ENCODE peak calls at places on chromosome 19, in five cellular contexts. S is HepG2, T is IMR-90, Q is K562, H is SK-N-SH. Y is an unnamed sample.

GRCh38 chr19:55373993-55374757 is 2.5 kb upstream of the TMEM190 start:
- DNase-seq in T (peak; percentile 74), H (peak; percentile 62), Q (no peak), S (no peak), Y (no peak)

GRCh38 chr19:28985201-28985600 is 227.8 kb downstream of the UQCRFS1 start:
- DNase-seq in S (no peak), H (no peak), Q (no peak), T (no peak), Y (no peak)

GRCh38 chr19:8473652-8474476 is 28.6 kb downstream of the PRAM1 start:
- DNase-seq in T (no peak), Q (no peak), S (no peak), H (no peak), Y (peak; percentile 45)

GRCh38 chr19:17109962-17110598 is 34.5 kb downstream of the MYO9B start:
- DNase-seq in H (no peak), Q (no peak), S (no peak), T (no peak), Y (peak; percentile 72)

GRCh38 chr19:771332-771785 is 20.4 kb downstream of the MISP start:
- DNase-seq in Q (peak; percentile 82), T (peak; percentile 43), H (peak; percentile 80), S (peak; percentile 63), Y (no peak)

GRCh38 chr19:45638930-45639729 is at the start of gene EML2:
- DNase-seq in S (peak; percentile 24), H (peak; percentile 15), Q (peak; percentile 80), T (no peak), Y (no peak)

GRCh38 chr19:28358604-28359003 is 854.3 kb downstream of the UQCRFS1 start:
- DNase-seq in S (no peak), H (no peak), Q (no peak), T (no peak), Y (no peak)

GRCh38 chr19:17469371-17470203 is 737 bp upstream of the SLC27A1 start:
- DNase-seq in H (peak; percentile 88), T (peak; percentile 89), S (peak; percentile 87), Q (peak; percentile 95), Y (peak; percentile 86)

GRCh38 chr19:43486412-43486811 is 18.1 kb downstream of the PHLDB3 start:
- DNase-seq in S (no peak), H (no peak), Q (no peak), T (no peak), Y (no peak)

GRCh38 chr19:45150180-45150579 is 10.6 kb downstream of the NKPD1 start:
- DNase-seq in H (no peak), Q (no peak), S (no peak), T (no peak), Y (no peak)

GRCh38 chr19:41298327-41298964 is 11.5 kb upstream of the CCDC97 start:
- DNase-seq in S (no peak), Q (no peak), H (no peak), T (peak; percentile 82), Y (no peak)

GRCh38 chr19:10820173-10820572 is 15.8 kb downstream of the TMED1 start:
- DNase-seq in T (no peak), S (no peak), Q (peak; percentile 48), H (peak; percentile 58), Y (no peak)

GRCh38 chr19:10748924-10749434 is 31.1 kb downstream of the DNM2 start:
- DNase-seq in H (peak; percentile 79), S (peak; percentile 94), T (no peak), Q (peak; percentile 77), Y (no peak)

GRCh38 chr19:42477933-42478332 is 35.2 kb upstream of the CXCL17 start:
- DNase-seq in T (no peak), Q (no peak), H (no peak), S (no peak), Y (no peak)

GRCh38 chr19:1271528-1272422 is 2.6 kb downstream of the CIRBP start:
- DNase-seq in H (no peak), Q (no peak), S (no peak), T (no peak), Y (no peak)

GRCh38 chr19:24057144-24057543 is 29.8 kb upstream of the ZNF254 start:
- DNase-seq in H (no peak), Q (no peak), S (no peak), T (no peak), Y (no peak)

GRCh38 chr19:941292-942132 is 15.7 kb downstream of the ARID3A start:
- DNase-seq in H (no peak), T (no peak), S (no peak), Q (no peak), Y (no peak)

GRCh38 chr19:28556371-28556770 is 656.6 kb downstream of the UQCRFS1 start:
- DNase-seq in T (no peak), Q (no peak), S (no peak), H (no peak), Y (no peak)

GRCh38 chr19:47032171-47032811 is 12.7 kb downstream of the NPAS1 start:
- DNase-seq in S (no peak), H (peak; percentile 75), T (no peak), Q (peak; percentile 69), Y (no peak)

GRCh38 chr19:11205939-11206570 is 8.7 kb upstream of the KANK2 start:
- DNase-seq in H (no peak), Q (no peak), T (no peak), S (no peak), Y (peak; percentile 47)

GRCh38 chr19:46447824-46448223 is 19.1 kb upstream of the PNMA8C start:
- DNase-seq in Q (no peak), T (no peak), S (no peak), H (no peak), Y (no peak)

GRCh38 chr19:4425531-4425930 is 23.1 kb downstream of the CHAF1A start:
- DNase-seq in H (no peak), T (peak; percentile 96), Q (no peak), S (no peak), Y (no peak)

GRCh38 chr19:40718774-40719391 is 2.0 kb downstream of the ITPKC start:
- DNase-seq in H (no peak), Q (peak; percentile 67), T (peak; percentile 40), S (peak; percentile 79), Y (peak; percentile 8)

GRCh38 chr19:43625918-43626579 is 6.6 kb upstream of the ZNF428 start:
- DNase-seq in H (peak; percentile 73), Q (peak; percentile 86), T (no peak), S (no peak), Y (no peak)

GRCh38 chr19:49613374-49613773 is 22.4 kb downstream of the PRR12 start:
- DNase-seq in H (no peak), Q (no peak), S (no peak), T (no peak), Y (no peak)
- TF ChIP-seq MXI1 in H (no peak), Q (no peak), S (no peak), T (no peak), Y (no peak)

GRCh38 chr19:38721977-38722773 is 22.1 kb downstream of the CAPN12 start:
- DNase-seq in S (peak; percentile 96), H (no peak), Q (no peak), T (no peak), Y (no peak)
- TF ChIP-seq MXI1 in S (no peak), H (no peak), Q (no peak), T (no peak), Y (no peak)

GRCh38 chr19:53530622-53531021 is 7.3 kb upstream of the ZNF331 start:
- DNase-seq in H (no peak), T (no peak), S (no peak), Q (no peak), Y (no peak)

GRCh38 chr19:53537126-53537522 is 821 bp upstream of the ZNF331 start:
- DNase-seq in S (no peak), T (no peak), Q (no peak), H (no peak), Y (no peak)

GRCh38 chr19:53531457-53531856 is 6.5 kb upstream of the ZNF331 start:
- DNase-seq in T (no peak), S (peak; percentile 52), H (no peak), Q (no peak), Y (no peak)

GRCh38 chr19:53536223-53536543 is 1.8 kb upstream of the ZNF331 start:
- DNase-seq in S (no peak), Q (no peak), H (no peak), T (no peak), Y (no peak)

DNA sequence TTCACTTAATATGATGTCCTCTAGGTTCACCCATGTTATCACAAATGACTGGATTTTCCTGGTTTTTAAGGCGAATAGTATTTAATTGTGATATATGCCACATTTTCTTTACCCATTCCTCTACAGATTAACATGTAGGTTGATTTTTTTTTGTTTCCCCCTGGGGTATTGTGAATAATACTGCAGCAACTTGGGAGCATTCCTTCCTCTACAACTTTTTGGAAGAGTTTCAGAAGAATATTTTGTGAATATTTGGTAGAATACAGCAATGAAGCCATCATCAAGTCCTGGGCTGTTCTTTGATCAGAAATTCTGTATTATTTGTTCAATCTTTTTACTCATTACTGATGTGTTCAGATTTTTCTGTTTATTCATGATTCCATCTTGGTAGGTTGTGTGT is 5.6 kb upstream of the ZNF331 start:
- DNase-seq in Q (no peak), H (no peak), S (no peak), T (no peak), Y (no peak)
- TF ChIP-seq MXI1 in Q (no peak), H (no peak), S (no peak), T (no peak), Y (no peak)

DNA sequence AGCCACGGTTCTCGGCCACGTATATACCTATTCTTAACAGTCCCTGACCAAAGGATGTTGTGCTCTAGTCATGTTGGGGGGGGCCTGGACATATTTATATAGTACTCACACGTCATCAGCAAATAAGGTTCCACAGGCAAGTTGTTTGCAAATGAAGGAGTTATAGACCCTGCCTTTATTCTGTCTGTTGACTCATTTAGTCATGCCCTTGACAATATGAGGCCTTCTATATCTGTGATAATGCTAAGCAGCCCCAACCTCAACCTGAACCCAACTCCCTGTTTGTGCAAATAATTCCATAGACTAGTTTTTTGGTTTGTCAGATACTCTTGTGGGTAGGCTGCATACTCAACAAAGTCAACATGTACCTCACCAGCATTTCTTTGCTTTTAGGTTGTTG is 8.9 kb downstream of the ZNF586 start:
- DNase-seq in T (no peak), S (peak; percentile 68), Q (no peak), H (no peak), Y (no peak)
- TF ChIP-seq MXI1 in T (no peak), S (no peak), Q (no peak), H (no peak), Y (no peak)

GRCh38 chr19:32829345-32829896 is 40.1 kb downstream of the SLC7A9 start:
- DNase-seq in Q (no peak), S (no peak), H (no peak), T (no peak), Y (no peak)
- TF ChIP-seq MXI1 in Q (no peak), S (no peak), H (no peak), T (no peak), Y (no peak)

GRCh38 chr19:14566712-14567077 is 5.2 kb downstream of the NDUFB7 start:
- DNase-seq in T (no peak), Q (no peak), H (no peak), S (no peak), Y (no peak)
- TF ChIP-seq MXI1 in T (no peak), Q (no peak), H (no peak), S (no peak), Y (no peak)

GRCh38 chr19:16018801-16019551 is 57.3 kb upstream of the TPM4 start:
- DNase-seq in Q (no peak), H (peak; percentile 12), S (no peak), T (no peak), Y (no peak)
- TF ChIP-seq MXI1 in Q (no peak), H (no peak), S (no peak), T (no peak), Y (no peak)

GRCh38 chr19:49924004-49924880 is 4.8 kb upstream of the ATF5 start:
- DNase-seq in Q (no peak), S (no peak), H (no peak), T (no peak), Y (peak; percentile 56)
- TF ChIP-seq MXI1 in Q (no peak), S (no peak), H (no peak), T (no peak), Y (no peak)

Y was measured in GM12878.